ENCODE peak calls at places on chromosomes 2 and 18, in five cellular contexts. E is stimulated activated CD4-positive, alpha-beta T cell treated with anti-CD3 and anti-CD28 coated beads, Interleukin-4, amount 100 ng/mL, for 48 hours; N is heart left ventricle; A is SK-MEL-5; Z is HT1080. F is an unnamed sample.

GRCh38 chr2:241935774-241936173 is 66.2 kb downstream of the RTP5 start:
- DNase-seq in A (no peak), E (no peak), Z (no peak), N (no peak), F (no peak)

GRCh38 chr2:6264198-6264597 is 572.0 kb downstream of the SOX11 start:
- DNase-seq in Z (no peak), A (no peak), N (no peak), E (no peak), F (no peak)

GRCh38 chr18:53458944-53459580 is 765.4 kb downstream of the MBD2 start:
- DNase-seq in N (no peak), Z (peak; percentile 23), A (no peak), E (no peak), F (no peak)

GRCh38 chr2:72993147-72993546 is 75.8 kb downstream of the EMX1 start:
- DNase-seq in N (no peak), A (peak; percentile 73), E (peak; percentile 11), Z (peak; percentile 34), F (peak; percentile 62)

GRCh38 chr2:8627692-8628085 is 54.2 kb upstream of the ID2 start:
- DNase-seq in N (no peak), E (no peak), A (no peak), Z (no peak), F (no peak)

GRCh38 chr18:11268691-11269686 is 119.6 kb upstream of the PIEZO2 start:
- DNase-seq in Z (no peak), A (no peak), E (no peak), N (no peak), F (no peak)

GRCh38 chr2:192197387-192197786 is 2.7 kb upstream of the TMEFF2 start:
- DNase-seq in Z (no peak), E (no peak), A (peak; percentile 11), N (no peak), F (no peak)

GRCh38 chr2:224085246-224085645 is 46.2 kb upstream of the SERPINE2 start:
- DNase-seq in E (no peak), A (peak; percentile 37), Z (peak; percentile 89), N (no peak), F (no peak)

GRCh38 chr2:74219846-74220486 is 21.6 kb downstream of the MTHFD2 start:
- DNase-seq in E (no peak), Z (no peak), N (no peak), A (no peak), F (no peak)

GRCh38 chr2:67528320-67528719 is 131.2 kb downstream of the ETAA1 start:
- DNase-seq in E (no peak), Z (no peak), A (no peak), N (no peak), F (no peak)

GRCh38 chr2:43136011-43136799 is 90.2 kb downstream of the ZFP36L2 start:
- DNase-seq in N (peak; percentile 18), E (no peak), Z (no peak), A (no peak), F (peak; percentile 40)

GRCh38 chr18:23963443-23964185 is 50.9 kb upstream of the TTC39C start:
- DNase-seq in E (no peak), Z (no peak), A (peak; percentile 38), N (no peak), F (no peak)

GRCh38 chr2:222903234-222904220 is 42.7 kb downstream of the ACSL3 start:
- DNase-seq in A (peak; percentile 68), Z (peak; percentile 44), E (no peak), N (no peak), F (peak; percentile 69)

GRCh38 chr2:1605102-1605501 is 139.2 kb downstream of the PXDN start:
- DNase-seq in Z (no peak), A (no peak), N (peak; percentile 90), E (no peak), F (no peak)

GRCh38 chr2:44531289-44531688 is 169.5 kb downstream of the CAMKMT start:
- DNase-seq in Z (no peak), N (no peak), A (no peak), E (no peak), F (no peak)

GRCh38 chr2:120589782-120590608 is 145.7 kb upstream of the GLI2 start:
- DNase-seq in E (no peak), Z (peak; percentile 92), A (no peak), N (no peak), F (no peak)

GRCh38 chr2:73870084-73870483 is 22.7 kb upstream of the ACTG2 start:
- DNase-seq in Z (peak; percentile 73), E (no peak), N (peak; percentile 78), A (no peak), F (no peak)

GRCh38 chr2:144162652-144163051 is 357.3 kb downstream of the ZEB2 start:
- DNase-seq in N (no peak), A (peak; percentile 38), Z (no peak), E (peak; percentile 3), F (peak; percentile 34)

GRCh38 chr2:72089028-72089427 is 58.6 kb downstream of the CYP26B1 start:
- DNase-seq in N (no peak), Z (no peak), E (no peak), A (no peak), F (no peak)

GRCh38 chr2:10935953-10936942 is 24.5 kb downstream of the KCNF1 start:
- DNase-seq in A (peak; percentile 84), N (peak; percentile 43), Z (peak; percentile 100), E (no peak), F (peak; percentile 25)

GRCh38 chr2:241017228-241017940 is 19.0 kb downstream of the SNED1 start:
- DNase-seq in A (no peak), Z (no peak), N (no peak), E (no peak), F (no peak)

GRCh38 chr2:17804358-17804757 is 11.9 kb upstream of the MSGN1 start:
- DNase-seq in A (no peak), N (no peak), Z (no peak), E (no peak), F (peak; percentile 72)

GRCh38 chr2:44351088-44351487 is 10.2 kb downstream of the PREPL start:
- DNase-seq in A (no peak), E (no peak), Z (no peak), N (no peak), F (no peak)

GRCh38 chr2:20065885-20066602 is 14.6 kb upstream of the LAPTM4A start:
- DNase-seq in N (peak; percentile 77), A (peak; percentile 56), Z (peak; percentile 95), E (no peak), F (peak; percentile 27)

GRCh38 chr2:16652296-16653082 is 13.1 kb downstream of the CYRIA start:
- DNase-seq in E (no peak), N (no peak), A (no peak), Z (no peak), F (no peak)

GRCh38 chr2:178057179-178057578 is 15.4 kb downstream of the PDE11A start:
- DNase-seq in Z (no peak), N (no peak), E (no peak), A (no peak), F (no peak)

GRCh38 chr2:9803023-9803805 is 40.1 kb upstream of the TAF1B start:
- DNase-seq in Z (no peak), N (peak; percentile 43), E (no peak), A (no peak), F (no peak)

GRCh38 chr2:219000569-219000960 is 7.3 kb upstream of the CRYBA2 start:
- DNase-seq in A (no peak), E (no peak), N (no peak), Z (no peak), F (no peak)